ENCODE peak calls at places on chromosome 7, in eight cellular contexts. D is H9, N is uterus, K is BE2C, G is gastrocnemius medialis, R is fibroblast of lung, M is OCI-LY7, X is NT2/D1. I is an unnamed sample. For H3K4me1, the result is how much of the 10 kb centered on the place peaks cover.

GRCh38 chr7:95478139-95479037 is 7.4 kb upstream of the ASB4 start:
- DNase-seq in G (no peak), X (no peak), K (peak), R (peak), M (no peak), D (peak), N (no peak), I (no peak)

GRCh38 chr7:134902058-134902457 is 84.2 kb upstream of the AGBL3 start:
- DNase-seq in K (no peak), D (no peak), N (no peak), G (no peak), M (no peak), R (no peak), X (no peak), I (no peak)

GRCh38 chr7:134599371-134599770 is 47.3 kb upstream of the BPGM start:
- DNase-seq in R (no peak), X (no peak), M (no peak), D (no peak), G (no peak), K (peak), N (no peak), I (no peak)

GRCh38 chr7:22371878-22372277 is 14.9 kb upstream of the RAPGEF5 start:
- DNase-seq in M (no peak), G (no peak), N (no peak), D (no peak), X (no peak), R (no peak), K (no peak), I (no peak)

GRCh38 chr7:641966-642365 is 84.5 kb upstream of the DNAAF5 start:
- DNase-seq in M (no peak), K (no peak), N (no peak), D (no peak), G (no peak), X (no peak), R (no peak), I (no peak)

GRCh38 chr7:152862842-152863241 is 103.3 kb downstream of the ACTR3B start:
- DNase-seq in R (no peak), D (no peak), M (no peak), G (no peak), X (no peak), N (no peak), K (no peak), I (no peak)

GRCh38 chr7:50660040-50660829 is 95.0 kb upstream of the DDC start:
- DNase-seq in G (no peak), X (no peak), D (no peak), M (peak), N (peak), K (no peak), R (no peak), I (peak)

GRCh38 chr7:95578299-95578855 is 17.9 kb downstream of the PDK4 start:
- DNase-seq in R (no peak), K (no peak), D (no peak), X (no peak), N (no peak), M (no peak), G (no peak), I (no peak)

GRCh38 chr7:53237344-53237913 is 202.0 kb downstream of the POM121L12 start:
- DNase-seq in D (no peak), N (no peak), G (no peak), X (no peak), M (no peak), K (no peak), R (no peak), I (no peak)

GRCh38 chr7:91517408-91517807 is 253.2 kb downstream of the FZD1 start:
- DNase-seq in R (peak), X (no peak), D (no peak), K (no peak), G (no peak), M (no peak), N (no peak), I (no peak)

GRCh38 chr7:129271500-129272355 is 46.9 kb downstream of the AHCYL2 start:
- DNase-seq in M (peak), R (peak), X (peak), D (peak), N (no peak), K (peak), G (no peak), I (peak)

GRCh38 chr7:9124320-9124719 is 690.9 kb downstream of the NXPH1 start:
- DNase-seq in N (no peak), G (no peak), R (no peak), M (no peak), X (no peak), D (no peak), K (no peak), I (no peak)

GRCh38 chr7:1053816-1054370 is 9.5 kb downstream of the GPR146 start:
- DNase-seq in M (no peak), G (no peak), K (no peak), D (no peak), X (no peak), R (no peak), N (no peak), I (no peak)

GRCh38 chr7:4179616-4180380 is 502.3 kb upstream of the FOXK1 start:
- DNase-seq in K (no peak), D (no peak), R (no peak), G (no peak), X (no peak), M (no peak), N (no peak), I (no peak)

GRCh38 chr7:130207642-130208041 is at the start of gene SSMEM1:
- DNase-seq in D (no peak), G (no peak), N (no peak), R (peak), X (no peak), M (no peak), K (no peak), I (no peak)

GRCh38 chr7:113856010-113856409 is 62.8 kb downstream of the PPP1R3A start:
- DNase-seq in X (no peak), K (no peak), D (no peak), M (no peak), R (no peak), G (no peak), N (no peak), I (no peak)

GRCh38 chr7:25031007-25031406 is 51.0 kb upstream of the OSBPL3 start:
- DNase-seq in M (peak), K (no peak), D (no peak), X (no peak), N (no peak), R (no peak), G (no peak), I (no peak)

GRCh38 chr7:25032774-25033743 is 53.1 kb upstream of the OSBPL3 start:
- DNase-seq in G (no peak), R (peak), K (no peak), M (no peak), D (no peak), N (no peak), X (no peak), I (no peak)

GRCh38 chr7:25034136-25034535 is 54.2 kb upstream of the OSBPL3 start:
- DNase-seq in D (no peak), N (no peak), K (no peak), M (no peak), R (no peak), X (no peak), G (no peak), I (no peak)

GRCh38 chr7:25029075-25029474 is 49.1 kb upstream of the OSBPL3 start:
- DNase-seq in K (no peak), X (no peak), M (no peak), R (no peak), N (no peak), G (no peak), D (no peak), I (no peak)

DNA sequence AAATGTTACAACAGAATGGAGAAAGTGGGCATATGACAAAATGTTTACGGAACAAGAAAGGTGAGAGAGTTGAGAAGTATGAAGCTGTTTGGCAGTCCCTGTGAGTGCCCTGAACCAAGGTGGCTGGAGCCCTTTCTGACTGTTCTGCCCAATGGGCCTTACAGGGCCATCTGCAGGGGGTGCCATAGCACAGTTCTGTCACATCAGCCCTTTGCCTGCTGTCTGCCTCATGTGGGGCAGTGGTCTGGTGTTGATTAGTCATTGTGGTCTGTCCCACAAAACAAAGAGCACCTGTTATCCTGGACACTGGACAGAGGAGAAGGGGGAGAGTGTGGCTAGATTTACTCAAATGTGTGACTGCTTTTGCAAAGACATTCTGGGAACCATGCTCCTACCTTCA is 51.5 kb upstream of the OSBPL3 start:
- DNase-seq in X (no peak), M (no peak), D (no peak), K (no peak), R (peak), G (no peak), N (no peak), I (no peak)
- H3K4me1 ChIP-seq in X (under half), M (under half), D (under half), K (under half), R (under half), G (under half), N (under half), I (under half)

GRCh38 chr7:55452967-55453366 is 87.8 kb downstream of the LANCL2 start:
- DNase-seq in K (no peak), N (no peak), R (no peak), G (no peak), D (no peak), X (no peak), M (no peak), I (no peak)

GRCh38 chr7:55463863-55464262 is 98.7 kb downstream of the LANCL2 start:
- DNase-seq in K (no peak), G (no peak), M (no peak), R (no peak), D (no peak), N (no peak), X (no peak), I (no peak)

GRCh38 chr7:55457801-55458200 is 92.7 kb downstream of the LANCL2 start:
- DNase-seq in K (no peak), X (no peak), N (no peak), D (no peak), G (no peak), M (no peak), R (no peak), I (no peak)

DNA sequence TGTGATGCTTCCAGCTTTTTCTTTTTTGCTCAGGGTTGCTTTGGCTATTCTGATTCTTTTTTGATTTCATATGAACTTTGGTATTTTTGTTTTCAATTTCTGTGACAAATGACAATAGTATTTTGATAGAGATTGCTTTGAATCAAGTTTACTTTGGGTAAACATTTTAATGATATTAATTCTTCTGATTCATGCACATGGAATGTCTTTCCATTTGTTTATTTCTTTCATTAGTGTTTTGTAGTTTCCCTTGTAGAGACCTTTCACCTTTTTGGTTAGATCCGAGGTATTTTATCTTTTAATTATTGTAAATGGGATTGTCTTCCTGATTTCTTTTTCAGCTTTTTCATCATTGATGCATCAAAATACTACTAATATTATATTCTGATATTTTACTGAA is 93.2 kb downstream of the LANCL2 start:
- DNase-seq in G (no peak), N (no peak), M (no peak), X (no peak), K (no peak), D (no peak), R (no peak), I (no peak)
- H3K4me1 ChIP-seq in G (under half), N (under half), M (under half), X (under half), K (under half), D (under half), R (under half), I (under half)

GRCh38 chr7:92794846-92795245 is 41.5 kb downstream of the CDK6 start:
- DNase-seq in M (no peak), D (no peak), G (no peak), X (no peak), R (no peak), N (no peak), K (no peak), I (no peak)
- H3K4me1 ChIP-seq in M (under half), D (under half), G (under half), X (under half), R (under half), N (under half), K (under half), I (half or more)

GRCh38 chr7:5408777-5409176 is 14.9 kb downstream of the TNRC18 start:
- DNase-seq in N (no peak), X (no peak), G (no peak), M (no peak), R (peak), K (no peak), D (no peak), I (no peak)
- H3K4me1 ChIP-seq in N (under half), X (under half), G (under half), M (under half), R (under half), K (under half), D (under half), I (under half)

DNA sequence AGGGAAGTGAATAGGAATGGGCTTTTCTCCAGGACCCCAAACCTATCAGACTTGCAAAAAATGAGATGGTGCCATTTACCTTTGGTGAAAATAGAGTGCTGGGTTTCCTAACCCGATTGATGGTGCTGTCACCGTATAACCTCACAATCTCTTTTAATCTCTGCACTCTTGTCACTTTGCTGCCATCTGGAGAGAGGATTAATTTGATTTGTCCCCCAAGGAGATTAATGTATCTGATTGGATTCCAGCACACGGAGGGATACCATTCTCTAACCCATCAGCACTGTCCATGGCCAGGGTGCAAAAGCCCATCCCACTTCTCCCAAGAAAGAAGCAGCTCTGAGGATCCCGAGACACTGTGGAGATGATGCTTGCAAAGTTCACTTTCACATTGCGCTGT is 86.3 kb upstream of the NFE2L3 start:
- DNase-seq in K (no peak), R (no peak), D (no peak), M (no peak), G (no peak), N (no peak), X (no peak), I (no peak)
- H3K4me1 ChIP-seq in K (under half), R (under half), D (under half), M (under half), G (under half), N (under half), X (under half), I (under half)

GRCh38 chr7:131893627-131894345 is 337.4 kb upstream of the PODXL start:
- DNase-seq in K (no peak), N (no peak), D (no peak), X (no peak), R (peak), M (no peak), G (no peak), I (no peak)
- H3K4me1 ChIP-seq in K (under half), N (under half), D (under half), X (under half), R (under half), M (under half), G (under half), I (half or more)